ENCODE peak calls at places on chromosome 18, in six cellular contexts. J is AG10803, N is body of pancreas, E is epithelial cell of esophagus, U is ascending aorta, Q is Peyer's patch. T is an unnamed sample.

GRCh38 chr18:25005602-25006375 is 346.2 kb downstream of the ZNF521 start:
- DNase-seq in J (peak; percentile 83), N (no peak), E (peak; percentile 43), Q (no peak), U (no peak), T (peak; percentile 42)

GRCh38 chr18:37084912-37085311 is 256.0 kb downstream of the KIAA1328 start:
- DNase-seq in N (no peak), E (no peak), U (no peak), Q (no peak), J (no peak), T (no peak)

GRCh38 chr18:50582500-50582899 is 22.6 kb downstream of the MAPK4 start:
- DNase-seq in J (no peak), Q (no peak), N (no peak), U (no peak), E (no peak), T (no peak)

GRCh38 chr18:76874643-76875389 is 52.5 kb downstream of the ZNF236 start:
- DNase-seq in J (no peak), Q (no peak), N (no peak), U (no peak), E (peak; percentile 18), T (no peak)

GRCh38 chr18:51425889-51426288 is 228.4 kb upstream of the MEX3C start:
- DNase-seq in U (no peak), N (no peak), Q (no peak), J (no peak), E (peak; percentile 30), T (peak; percentile 1)

GRCh38 chr18:46761054-46761769 is 4.4 kb upstream of the ST8SIA5 start:
- DNase-seq in Q (no peak), N (no peak), E (no peak), J (no peak), U (no peak), T (no peak)

GRCh38 chr18:36680042-36680441 is 148.8 kb downstream of the TPGS2 start:
- DNase-seq in J (no peak), Q (no peak), U (no peak), N (no peak), E (peak; percentile 34), T (no peak)

GRCh38 chr18:5895886-5896740 is 791 bp upstream of the TMEM200C start:
- DNase-seq in E (no peak), U (no peak), J (no peak), N (peak; percentile 5), Q (peak; percentile 56), T (no peak)

GRCh38 chr18:51614967-51615571 is 417.6 kb upstream of the MEX3C start:
- DNase-seq in E (peak; percentile 88), U (no peak), N (peak; percentile 36), Q (no peak), J (no peak), T (peak; percentile 14)

GRCh38 chr18:25305584-25305983 is 46.4 kb downstream of the ZNF521 start:
- DNase-seq in E (no peak), Q (no peak), J (peak; percentile 43), U (no peak), N (no peak), T (peak; percentile 52)

GRCh38 chr18:66511810-66512209 is 92.1 kb downstream of the CDH19 start:
- DNase-seq in U (no peak), Q (no peak), J (no peak), E (peak; percentile 83), N (no peak), T (no peak)

GRCh38 chr18:77057043-77057442 is 75.5 kb downstream of the MBP start:
- DNase-seq in J (peak; percentile 84), Q (no peak), U (no peak), E (no peak), N (no peak), T (peak; percentile 65)

GRCh38 chr18:13808294-13809024 is 15.5 kb upstream of the MC5R start:
- DNase-seq in N (no peak), J (no peak), E (no peak), Q (no peak), U (no peak), T (no peak)

GRCh38 chr18:5673576-5673975 is 129.8 kb upstream of the EPB41L3 start:
- DNase-seq in U (no peak), N (no peak), J (no peak), E (no peak), Q (no peak), T (no peak)

GRCh38 chr18:40708726-40709125 is 1246.3 kb upstream of the PIK3C3 start:
- DNase-seq in U (no peak), N (no peak), E (peak; percentile 11), J (no peak), Q (no peak), T (no peak)

GRCh38 chr18:10123006-10123950 is 209.5 kb downstream of the VAPA start:
- DNase-seq in J (no peak), E (peak; percentile 63), Q (no peak), U (no peak), N (no peak), T (no peak)

GRCh38 chr18:31574359-31574758 is 17.3 kb upstream of the TTR start:
- DNase-seq in E (no peak), N (no peak), Q (no peak), J (no peak), U (no peak), T (no peak)

GRCh38 chr18:65671621-65672415 is 79.0 kb upstream of the CDH7 start:
- DNase-seq in J (no peak), N (no peak), Q (no peak), E (no peak), U (no peak), T (no peak)

GRCh38 chr18:10892801-10893595 is 256.4 kb downstream of the PIEZO2 start:
- DNase-seq in Q (no peak), N (no peak), E (no peak), J (peak; percentile 11), U (no peak), T (peak; percentile 39)

GRCh38 chr18:62659698-62660097 is 55.6 kb upstream of the PHLPP1 start:
- DNase-seq in Q (no peak), J (no peak), U (no peak), E (no peak), N (no peak), T (no peak)
- TF ChIP-seq CTCF in Q (no peak), J (no peak), U (no peak), E (peak; percentile 7), N (no peak), T (no peak)

GRCh38 chr18:35345460-35345921 is 1.3 kb upstream of the ZNF24 start:
- DNase-seq in N (peak; percentile 39), J (no peak), E (no peak), U (no peak), Q (no peak), T (peak; percentile 57)
- H3K4me3 ChIP-seq in N (no peak overlapping the region), J (no peak overlapping the region), E (no peak overlapping the region), U (no peak overlapping the region), Q (no peak overlapping the region), T (no peak overlapping the region)

GRCh38 chr18:79826966-79827365 is 29.2 kb downstream of the KCNG2 start:
- DNase-seq in Q (no peak), E (no peak), J (no peak), U (no peak), N (no peak), T (no peak)
- TF ChIP-seq CTCF in Q (no peak), E (no peak), J (no peak), U (no peak), N (no peak), T (no peak)

GRCh38 chr18:43129946-43130523 is 14.6 kb upstream of the RIT2 start:
- DNase-seq in E (no peak), N (no peak), Q (no peak), J (peak; percentile 11), U (no peak), T (peak; percentile 24)
- H3K4me3 ChIP-seq in E (no peak overlapping the region), N (no peak overlapping the region), Q (no peak overlapping the region), J (peak overlapping the region; percentile 60), U (peak overlapping the region; percentile 37), T (peak overlapping the region; percentile 42)